ENCODE peak calls at places on chromosome 9, in ten cellular contexts. One of them, this sample, is unnamed.

GRCh38 chr9:14351206-14351605 is 37.3 kb upstream of the NFIB start:
- DNase-seq in Right ventricle myocardium superior: peak
- DNase-seq in MV-4-11: no peak
- DNase-seq in T-helper 2 cell: no peak
- DNase-seq in RWPE2: no peak
- DNase-seq in activated T-helper 1 cell treated with anti-CD3 and anti-CD28 coated beads, Interleukin-12 subunit alpha, Interleukin-12 subunit beta, Interleukin-2, Interleukin-4 antibody, amounts not matched to agents 30 ng/mL and 10 ng/mL and 1 ng/mL, durations not matched to agents 14 hours and 24 hours and 36 hours: no peak
- DNase-seq in T-helper 9 cell: no peak
- DNase-seq in NCI-H1105: no peak
- DNase-seq in activated CD4-positive, alpha-beta memory T cell treated with anti-CD3 and anti-CD28 coated beads for 36 hours: no peak
- DNase-seq in tibial artery: no peak
- DNase-seq in this sample: no peak

GRCh38 chr9:84300271-84300670 is 40.3 kb downstream of the SLC28A3 start:
- DNase-seq in Right ventricle myocardium superior: no peak
- DNase-seq in MV-4-11: no peak
- DNase-seq in T-helper 2 cell: no peak
- DNase-seq in RWPE2: peak
- DNase-seq in activated T-helper 1 cell treated with anti-CD3 and anti-CD28 coated beads, Interleukin-12 subunit alpha, Interleukin-12 subunit beta, Interleukin-2, Interleukin-4 antibody, amounts not matched to agents 30 ng/mL and 10 ng/mL and 1 ng/mL, durations not matched to agents 14 hours and 24 hours and 36 hours: no peak
- DNase-seq in T-helper 9 cell: no peak
- DNase-seq in NCI-H1105: no peak
- DNase-seq in activated CD4-positive, alpha-beta memory T cell treated with anti-CD3 and anti-CD28 coated beads for 36 hours: no peak
- DNase-seq in tibial artery: no peak
- DNase-seq in this sample: no peak

GRCh38 chr9:97387936-97388684 is 23.8 kb upstream of the TDRD7 start:
- DNase-seq in Right ventricle myocardium superior: no peak
- DNase-seq in MV-4-11: no peak
- DNase-seq in T-helper 2 cell: no peak
- DNase-seq in RWPE2: no peak
- DNase-seq in activated T-helper 1 cell treated with anti-CD3 and anti-CD28 coated beads, Interleukin-12 subunit alpha, Interleukin-12 subunit beta, Interleukin-2, Interleukin-4 antibody, amounts not matched to agents 30 ng/mL and 10 ng/mL and 1 ng/mL, durations not matched to agents 14 hours and 24 hours and 36 hours: no peak
- DNase-seq in T-helper 9 cell: no peak
- DNase-seq in NCI-H1105: no peak
- DNase-seq in activated CD4-positive, alpha-beta memory T cell treated with anti-CD3 and anti-CD28 coated beads for 36 hours: no peak
- DNase-seq in tibial artery: no peak
- DNase-seq in this sample: no peak

GRCh38 chr9:20478780-20479179 is 143.5 kb downstream of the MLLT3 start:
- DNase-seq in Right ventricle myocardium superior: no peak
- DNase-seq in MV-4-11: no peak
- DNase-seq in T-helper 2 cell: no peak
- DNase-seq in RWPE2: no peak
- DNase-seq in activated T-helper 1 cell treated with anti-CD3 and anti-CD28 coated beads, Interleukin-12 subunit alpha, Interleukin-12 subunit beta, Interleukin-2, Interleukin-4 antibody, amounts not matched to agents 30 ng/mL and 10 ng/mL and 1 ng/mL, durations not matched to agents 14 hours and 24 hours and 36 hours: no peak
- DNase-seq in T-helper 9 cell: no peak
- DNase-seq in NCI-H1105: no peak
- DNase-seq in activated CD4-positive, alpha-beta memory T cell treated with anti-CD3 and anti-CD28 coated beads for 36 hours: no peak
- DNase-seq in tibial artery: no peak
- DNase-seq in this sample: no peak

GRCh38 chr9:123360161-123361085 is 4.4 kb downstream of the CRB2 start:
- DNase-seq in Right ventricle myocardium superior: no peak
- DNase-seq in MV-4-11: peak
- DNase-seq in T-helper 2 cell: no peak
- DNase-seq in RWPE2: no peak
- DNase-seq in activated T-helper 1 cell treated with anti-CD3 and anti-CD28 coated beads, Interleukin-12 subunit alpha, Interleukin-12 subunit beta, Interleukin-2, Interleukin-4 antibody, amounts not matched to agents 30 ng/mL and 10 ng/mL and 1 ng/mL, durations not matched to agents 14 hours and 24 hours and 36 hours: peak
- DNase-seq in T-helper 9 cell: no peak
- DNase-seq in NCI-H1105: no peak
- DNase-seq in activated CD4-positive, alpha-beta memory T cell treated with anti-CD3 and anti-CD28 coated beads for 36 hours: peak
- DNase-seq in tibial artery: no peak
- DNase-seq in this sample: no peak

GRCh38 chr9:124551472-124552339 is 44.5 kb upstream of the NR5A1 start:
- DNase-seq in Right ventricle myocardium superior: peak
- DNase-seq in MV-4-11: peak
- DNase-seq in T-helper 2 cell: no peak
- DNase-seq in RWPE2: no peak
- DNase-seq in activated T-helper 1 cell treated with anti-CD3 and anti-CD28 coated beads, Interleukin-12 subunit alpha, Interleukin-12 subunit beta, Interleukin-2, Interleukin-4 antibody, amounts not matched to agents 30 ng/mL and 10 ng/mL and 1 ng/mL, durations not matched to agents 14 hours and 24 hours and 36 hours: peak
- DNase-seq in T-helper 9 cell: no peak
- DNase-seq in NCI-H1105: peak
- DNase-seq in activated CD4-positive, alpha-beta memory T cell treated with anti-CD3 and anti-CD28 coated beads for 36 hours: peak
- DNase-seq in tibial artery: no peak
- DNase-seq in this sample: no peak

GRCh38 chr9:126336350-126337335 is 10.0 kb downstream of the MVB12B start:
- DNase-seq in Right ventricle myocardium superior: no peak
- DNase-seq in MV-4-11: no peak
- DNase-seq in T-helper 2 cell: no peak
- DNase-seq in RWPE2: no peak
- DNase-seq in activated T-helper 1 cell treated with anti-CD3 and anti-CD28 coated beads, Interleukin-12 subunit alpha, Interleukin-12 subunit beta, Interleukin-2, Interleukin-4 antibody, amounts not matched to agents 30 ng/mL and 10 ng/mL and 1 ng/mL, durations not matched to agents 14 hours and 24 hours and 36 hours: no peak
- DNase-seq in T-helper 9 cell: no peak
- DNase-seq in NCI-H1105: no peak
- DNase-seq in activated CD4-positive, alpha-beta memory T cell treated with anti-CD3 and anti-CD28 coated beads for 36 hours: no peak
- DNase-seq in tibial artery: no peak
- DNase-seq in this sample: no peak

GRCh38 chr9:116151966-116152381 is 1.6 kb upstream of the PAPPA start:
- DNase-seq in Right ventricle myocardium superior: no peak
- DNase-seq in MV-4-11: no peak
- DNase-seq in T-helper 2 cell: no peak
- DNase-seq in RWPE2: no peak
- DNase-seq in activated T-helper 1 cell treated with anti-CD3 and anti-CD28 coated beads, Interleukin-12 subunit alpha, Interleukin-12 subunit beta, Interleukin-2, Interleukin-4 antibody, amounts not matched to agents 30 ng/mL and 10 ng/mL and 1 ng/mL, durations not matched to agents 14 hours and 24 hours and 36 hours: no peak
- DNase-seq in T-helper 9 cell: no peak
- DNase-seq in NCI-H1105: no peak
- DNase-seq in activated CD4-positive, alpha-beta memory T cell treated with anti-CD3 and anti-CD28 coated beads for 36 hours: no peak
- DNase-seq in tibial artery: no peak
- DNase-seq in this sample: no peak